ENCODE peak calls at places on chromosomes 3 and 15, in four cellular contexts. Q is A549, G is uterus, F is heart left ventricle. E is an unnamed sample.

GRCh38 chr3:59559721-59560514 is 510.1 kb upstream of the CFAP20DC start:
- DNase-seq in Q (peak; percentile 62), G (no peak), F (no peak), E (no peak)

GRCh38 chr15:63054985-63055384 is 12.4 kb downstream of the TPM1 start:
- DNase-seq in Q (peak; percentile 52), G (no peak), F (no peak), E (no peak)

GRCh38 chr15:89758283-89758682 is 7.2 kb upstream of the MESP1 start:
- DNase-seq in Q (no peak), G (no peak), F (no peak), E (no peak)

GRCh38 chr15:40930430-40931299 is 1.5 kb downstream of the DLL4 start:
- DNase-seq in Q (peak; percentile 50), G (peak; percentile 41), F (peak; percentile 83), E (peak; percentile 63)

GRCh38 chr3:37773471-37773870 is 88.2 kb upstream of the CTDSPL start:
- DNase-seq in Q (no peak), G (no peak), F (no peak), E (no peak)

GRCh38 chr15:37872661-37873060 is 61.8 kb upstream of the TMCO5A start:
- DNase-seq in Q (no peak), G (no peak), F (no peak), E (no peak)

GRCh38 chr3:63450634-63451363 is 172.7 kb downstream of the SYNPR start:
- DNase-seq in Q (no peak), G (no peak), F (no peak), E (peak; percentile 19)

GRCh38 chr3:40845916-40846315 is 321.2 kb downstream of the ZNF621 start:
- DNase-seq in Q (no peak), G (no peak), F (no peak), E (no peak)

GRCh38 chr3:149783576-149783975 is 8.8 kb downstream of the ANKUB1 start:
- DNase-seq in Q (peak; percentile 42), G (no peak), F (no peak), E (no peak)

GRCh38 chr15:62173215-62173614 is 8.1 kb upstream of the C2CD4B start:
- DNase-seq in Q (no peak), G (no peak), F (peak; percentile 74), E (no peak)

GRCh38 chr3:151843275-151843674 is 29.4 kb downstream of the AADAC start:
- DNase-seq in Q (peak; percentile 63), G (no peak), F (no peak), E (no peak)

GRCh38 chr3:4350789-4351163 is 47.6 kb downstream of the SETMAR start:
- DNase-seq in Q (peak; percentile 70), G (peak; percentile 29), F (no peak), E (peak; percentile 16)

GRCh38 chr3:156360992-156361391 is 193.9 kb downstream of the SSR3 start:
- DNase-seq in Q (no peak), G (no peak), F (no peak), E (no peak)

GRCh38 chr3:179526989-179527391 is 35.7 kb upstream of the ACTL6A start:
- DNase-seq in Q (peak; percentile 3), G (peak; percentile 72), F (peak; percentile 64), E (peak; percentile 11)

GRCh38 chr3:128285925-128286275 is 132.6 kb downstream of the EEFSEC start:
- DNase-seq in Q (no peak), G (no peak), F (no peak), E (no peak)

GRCh38 chr3:132605374-132605792 is 8.3 kb downstream of the ACKR4 start:
- DNase-seq in Q (no peak), G (no peak), F (no peak), E (no peak)

GRCh38 chr3:128794067-128794768 is 68.2 kb downstream of the RAB7A start:
- DNase-seq in Q (peak; percentile 10), G (no peak), F (no peak), E (no peak)

GRCh38 chr3:38662544-38662943 is 13.1 kb upstream of the SCN5A start:
- DNase-seq in Q (peak; percentile 64), G (no peak), F (no peak), E (no peak)

GRCh38 chr3:133754973-133755828 is 9.0 kb downstream of the TF start:
- DNase-seq in Q (no peak), G (no peak), F (no peak), E (no peak)

GRCh38 chr3:138694287-138695007 is 85.9 kb downstream of the FAIM start:
- DNase-seq in Q (peak; percentile 56), G (no peak), F (no peak), E (no peak)

GRCh38 chr3:64358853-64359252 is 133.6 kb upstream of the PRICKLE2 start:
- DNase-seq in Q (no peak), G (no peak), F (no peak), E (no peak)

GRCh38 chr3:29275309-29275708 is 5.6 kb upstream of the RBMS3 start:
- DNase-seq in Q (no peak), G (peak; percentile 25), F (peak; percentile 50), E (peak; percentile 23)

GRCh38 chr3:69848113-69848512 is 108.8 kb downstream of the MITF start:
- DNase-seq in Q (no peak), G (no peak), F (no peak), E (no peak)

GRCh38 chr3:14301558-14301957 is 100.8 kb upstream of the SLC6A6 start:
- DNase-seq in Q (no peak), G (peak; percentile 56), F (peak; percentile 42), E (peak; percentile 31)
- TF ChIP-seq POLR2A in Q (no peak), G (no peak), F (no peak), E (no peak)

GRCh38 chr3:111811811-111812210 is 47.3 kb upstream of the PHLDB2 start:
- DNase-seq in Q (no peak), G (no peak), F (no peak), E (no peak)

GRCh38 chr3:111809196-111809595 is 49.9 kb upstream of the PHLDB2 start:
- DNase-seq in Q (peak; percentile 25), G (no peak), F (no peak), E (no peak)

GRCh38 chr3:111808439-111808838 is 50.6 kb upstream of the PHLDB2 start:
- DNase-seq in Q (peak; percentile 37), G (no peak), F (no peak), E (no peak)

GRCh38 chr3:111810909-111811308 is 48.2 kb upstream of the PHLDB2 start:
- DNase-seq in Q (peak; percentile 75), G (no peak), F (no peak), E (no peak)

DNA sequence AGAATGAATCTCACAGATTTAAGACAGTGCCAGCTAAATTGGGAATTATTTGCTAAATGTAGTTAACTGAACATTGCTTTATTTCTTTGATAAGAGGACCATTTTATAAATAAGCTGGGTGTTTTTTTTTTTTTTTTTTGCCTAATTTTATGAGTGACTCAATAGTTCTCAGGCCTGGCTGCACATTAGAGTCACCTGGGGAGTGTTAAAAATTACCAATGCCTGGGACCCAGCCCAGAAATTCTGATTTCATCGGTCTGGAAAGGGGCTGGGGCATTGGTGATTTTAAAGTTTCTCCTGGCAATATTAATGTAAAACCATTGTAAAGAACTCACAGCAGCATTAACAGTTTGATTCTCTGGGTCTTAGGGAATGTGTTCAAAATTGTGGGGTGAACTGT is 51.2 kb upstream of the PHLDB2 start:
- DNase-seq in Q (no peak), G (no peak), F (no peak), E (no peak)
- H3K27ac ChIP-seq in Q (peak overlapping the region; percentile 83), G (no peak overlapping the region), F (no peak overlapping the region), E (no peak overlapping the region)

GRCh38 chr3:78977073-78977472 is 790.7 kb downstream of the ROBO1 start:
- DNase-seq in Q (no peak), G (no peak), F (no peak), E (no peak)
- H3K4me1 ChIP-seq in Q (peaks cover 14% of the 10 kb centered on the region), G (no peaks in the 10 kb centered on the region), F (no peaks in the 10 kb centered on the region), E (no peaks in the 10 kb centered on the region)

GRCh38 chr15:56367156-56367555 is 1.9 kb downstream of the TEX9 start:
- DNase-seq in Q (no peak), G (no peak), F (no peak), E (no peak)

GRCh38 chr15:56369234-56369633 is 4.0 kb downstream of the TEX9 start:
- DNase-seq in Q (no peak), G (no peak), F (no peak), E (no peak)

GRCh38 chr15:56366211-56366610 is 985 bp downstream of the TEX9 start:
- DNase-seq in Q (no peak), G (no peak), F (no peak), E (no peak)

GRCh38 chr15:56361978-56362377 is 3.2 kb upstream of the TEX9 start:
- DNase-seq in Q (no peak), G (no peak), F (no peak), E (no peak)

DNA sequence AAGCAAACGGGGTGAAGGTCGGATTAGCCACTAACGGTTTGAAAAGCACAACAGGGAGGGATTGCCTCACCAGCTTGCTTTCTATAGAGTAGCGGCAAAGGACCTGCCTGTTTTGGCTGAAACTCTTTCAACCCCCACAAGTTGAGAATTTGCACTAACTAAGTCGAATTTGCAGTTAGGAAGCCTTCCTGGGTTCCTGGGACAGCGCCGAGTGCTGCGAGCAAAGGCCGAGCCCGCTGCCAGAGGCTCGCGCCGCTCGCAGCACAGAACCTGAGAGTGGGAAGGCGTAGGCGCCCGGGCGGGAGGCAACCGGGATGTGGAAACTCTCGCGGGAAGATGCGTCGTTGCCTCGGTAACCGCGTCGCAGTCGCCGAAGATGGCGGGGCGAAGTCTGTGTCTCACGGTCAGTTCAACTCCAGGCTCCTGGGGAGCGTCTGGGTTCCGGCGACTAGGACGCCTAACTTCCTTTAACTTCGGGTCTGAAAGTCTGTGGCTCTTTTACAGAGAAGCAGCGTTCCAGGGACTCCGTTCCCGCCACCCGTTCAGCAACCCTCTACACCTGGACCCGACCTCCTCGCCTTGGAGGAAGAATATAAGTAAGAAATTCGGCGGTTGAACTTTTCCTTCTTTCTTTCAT is at the start of gene TEX9:
- DNase-seq in Q (peak; percentile 90), G (peak; percentile 83), F (peak; percentile 92), E (peak; percentile 91)
- TF ChIP-seq POLR2A in Q (peak; percentile 93), G (no peak), F (peak; percentile 18), E (peak; percentile 47)

GRCh38 chr3:66317750-66318366 is 97.1 kb downstream of the SLC25A26 start:
- DNase-seq in Q (no peak), G (no peak), F (peak; percentile 35), E (no peak)
- H3K27ac ChIP-seq in Q (no peak overlapping the region), G (no peak overlapping the region), F (no peak overlapping the region), E (no peak overlapping the region)